ENCODE peak calls at places on chromosomes 2 and 18, in ten cellular contexts. W is foreskin fibroblast; R is non-pigmented ciliary epithelial cell; P is DMS153; X is sciatic nerve; G is fibroblast of pulmonary artery; F is naive thymus-derived CD8-positive, alpha-beta T cell; K is IMR-90; N is nephron progenitor cell; S is left ventricle myocardium superior. E is an unnamed sample.

GRCh38 chr2:68653538-68653982 is 10.2 kb downstream of the PROKR1 start:
- DNase-seq in X (peak; percentile 61), F (no peak), K (peak; percentile 85), G (peak; percentile 95), S (no peak), R (peak; percentile 49), P (peak; percentile 36), N (no peak), W (peak; percentile 30), E (peak; percentile 79)

GRCh38 chr2:159516241-159516758 is 100.0 kb downstream of the BAZ2B start:
- DNase-seq in W (no peak), P (peak; percentile 96), G (peak; percentile 39), S (no peak), R (no peak), F (peak; percentile 32), X (no peak), K (peak; percentile 17), N (no peak), E (peak; percentile 43)

GRCh38 chr2:65438137-65438899 is 5.9 kb upstream of the SPRED2 start:
- DNase-seq in G (no peak), X (no peak), P (no peak), F (no peak), S (no peak), R (no peak), N (peak; percentile 36), W (no peak), K (no peak), E (no peak)

GRCh38 chr2:62540786-62541168 is 34.8 kb upstream of the TMEM17 start:
- DNase-seq in W (no peak), N (no peak), K (no peak), X (no peak), R (no peak), P (no peak), F (no peak), G (no peak), S (no peak), E (no peak)

GRCh38 chr2:26018184-26018716 is 15.6 kb upstream of the RAB10 start:
- DNase-seq in S (peak; percentile 75), P (no peak), X (peak; percentile 72), K (peak; percentile 88), W (peak; percentile 89), F (no peak), R (peak; percentile 48), N (no peak), G (peak; percentile 88), E (peak; percentile 91)

GRCh38 chr18:32096936-32097335 is 5.3 kb downstream of the RNF138 start:
- DNase-seq in F (peak; percentile 12), W (no peak), N (no peak), P (no peak), K (no peak), R (no peak), G (no peak), X (no peak), S (no peak), E (no peak)

GRCh38 chr2:85810376-85811172 is 56.8 kb downstream of the ATOH8 start:
- DNase-seq in X (no peak), W (no peak), R (no peak), S (no peak), G (no peak), F (no peak), P (no peak), N (no peak), K (no peak), E (peak; percentile 25)

GRCh38 chr2:31379747-31380146 is 34.8 kb downstream of the XDH start:
- DNase-seq in F (no peak), X (no peak), K (no peak), P (no peak), W (no peak), S (no peak), R (no peak), N (no peak), G (no peak), E (no peak)

GRCh38 chr18:56315363-56315762 is 323.0 kb downstream of the TXNL1 start:
- DNase-seq in F (no peak), N (no peak), X (no peak), K (peak; percentile 60), R (no peak), S (no peak), W (peak; percentile 9), P (no peak), G (peak; percentile 24), E (peak; percentile 63)

E was measured in fibroblast of the aortic adventitia.